ENCODE peak calls at places on chromosome 13, in ten cellular contexts. C is midbrain; G is progenitor cell of endocrine pancreas; F is Caco-2; A is activated T-cell treated with anti-CD3 and anti-CD28 coated beads for 1 hour; O is T-cell; S is activated CD8-positive, alpha-beta memory T cell treated with anti-CD3 and anti-CD28 coated beads for 1 hour; Z is epithelial cell of esophagus; Q is GM20000; D is SJSA1. B is an unnamed sample.

GRCh38 chr13:105925496-105925895 is 610.0 kb downstream of the EFNB2 start:
- DNase-seq in C (no peak), G (no peak), F (no peak), A (no peak), O (no peak), S (no peak), Z (peak; percentile 98), Q (no peak), D (no peak), B (no peak)

GRCh38 chr13:42660367-42660965 is 86.5 kb downstream of the TNFSF11 start:
- DNase-seq in C (no peak), G (no peak), F (no peak), A (no peak), O (no peak), S (no peak), Z (peak; percentile 50), Q (no peak), D (no peak), B (no peak)

GRCh38 chr13:112443191-112444000 is 67.2 kb downstream of the SPACA7 start:
- DNase-seq in C (no peak), G (no peak), F (peak; percentile 32), A (no peak), O (no peak), S (no peak), Z (no peak), Q (no peak), D (peak; percentile 52), B (no peak)

GRCh38 chr13:35747594-35747993 is 271.1 kb upstream of the MAB21L1 start:
- DNase-seq in C (no peak), G (no peak), F (no peak), A (no peak), O (no peak), S (no peak), Z (no peak), Q (no peak), D (no peak), B (no peak)

GRCh38 chr13:34678154-34678553 is 263.9 kb upstream of the NBEA start:
- DNase-seq in C (no peak), G (no peak), F (no peak), A (no peak), O (no peak), S (no peak), Z (peak; percentile 75), Q (no peak), D (peak; percentile 40), B (no peak)

GRCh38 chr13:94662274-94662945 is 49.9 kb downstream of the SOX21 start:
- DNase-seq in C (no peak), G (no peak), F (no peak), A (no peak), O (no peak), S (no peak), Z (no peak), Q (no peak), D (no peak), B (no peak)

GRCh38 chr13:23928985-23929384 is 31.7 kb upstream of the C1QTNF9B start:
- DNase-seq in C (no peak), G (no peak), F (no peak), A (no peak), O (no peak), S (no peak), Z (peak; percentile 78), Q (no peak), D (no peak), B (no peak)

GRCh38 chr13:40490086-40490723 is 176.2 kb downstream of the FOXO1 start:
- DNase-seq in C (no peak), G (no peak), F (no peak), A (peak; percentile 49), O (peak; percentile 53), S (peak; percentile 27), Z (peak; percentile 23), Q (no peak), D (no peak), B (no peak)

GRCh38 chr13:37209621-37210020 is 104.2 kb upstream of the CSNK1A1L start:
- DNase-seq in C (no peak), G (no peak), F (no peak), A (no peak), O (no peak), S (no peak), Z (no peak), Q (no peak), D (no peak), B (no peak)

GRCh38 chr13:27744861-27745260 is 47.4 kb upstream of the GSX1 start:
- DNase-seq in C (no peak), G (no peak), F (no peak), A (no peak), O (no peak), S (no peak), Z (no peak), Q (no peak), D (no peak), B (no peak)

GRCh38 chr13:97211986-97212385 is 10.1 kb upstream of the MBNL2 start:
- DNase-seq in C (peak; percentile 75), G (no peak), F (no peak), A (no peak), O (no peak), S (no peak), Z (no peak), Q (no peak), D (no peak), B (no peak)

GRCh38 chr13:37348916-37349653 is 243.6 kb upstream of the CSNK1A1L start:
- DNase-seq in C (no peak), G (no peak), F (no peak), A (no peak), O (no peak), S (no peak), Z (no peak), Q (no peak), D (no peak), B (no peak)

GRCh38 chr13:52848455-52849190 is at the start of gene PCDH8:
- DNase-seq in C (no peak), G (peak; percentile 55), F (no peak), A (no peak), O (no peak), S (no peak), Z (no peak), Q (no peak), D (no peak), B (no peak)

GRCh38 chr13:51584731-51585191 is 499 bp downstream of the WDFY2 start:
- DNase-seq in C (no peak), G (peak; percentile 53), F (peak; percentile 78), A (peak; percentile 51), O (peak; percentile 59), S (peak; percentile 49), Z (peak; percentile 90), Q (peak; percentile 70), D (peak; percentile 50), B (no peak)

GRCh38 chr13:113628291-113629270 is 29.4 kb downstream of the ATP4B start:
- DNase-seq in C (no peak), G (no peak), F (no peak), A (no peak), O (no peak), S (no peak), Z (peak; percentile 42), Q (no peak), D (no peak), B (no peak)

GRCh38 chr13:92963029-92963428 is 263.6 kb upstream of the GPC6 start:
- DNase-seq in C (no peak), G (no peak), F (no peak), A (no peak), O (no peak), S (no peak), Z (peak; percentile 16), Q (no peak), D (no peak), B (no peak)

GRCh38 chr13:108326318-108326717 is 56.8 kb downstream of the TNFSF13B start:
- DNase-seq in C (no peak), G (no peak), F (no peak), A (no peak), O (no peak), S (no peak), Z (peak; percentile 2), Q (peak; percentile 9), D (no peak), B (no peak)

GRCh38 chr13:98879965-98880364 is 97.9 kb downstream of the DOCK9 start:
- DNase-seq in C (no peak), G (no peak), F (no peak), A (no peak), O (no peak), S (no peak), Z (no peak), Q (no peak), D (peak; percentile 68), B (no peak)

GRCh38 chr13:77810430-77810829 is 108.2 kb downstream of the EDNRB start:
- DNase-seq in C (peak; percentile 9), G (no peak), F (no peak), A (no peak), O (no peak), S (no peak), Z (peak; percentile 10), Q (peak; percentile 21), D (no peak), B (no peak)

GRCh38 chr13:111210945-111211469 is 95.9 kb downstream of the ARHGEF7 start:
- DNase-seq in C (peak; percentile 15), G (no peak), F (no peak), A (no peak), O (no peak), S (no peak), Z (no peak), Q (no peak), D (no peak), B (no peak)

GRCh38 chr13:111122056-111122455 is 6.9 kb downstream of the ARHGEF7 start:
- DNase-seq in C (no peak), G (no peak), F (no peak), A (no peak), O (no peak), S (no peak), Z (no peak), Q (no peak), D (no peak), B (no peak)

GRCh38 chr13:82292334-82292733 is 1589.9 kb downstream of the SLITRK1 start:
- DNase-seq in C (no peak), G (no peak), F (no peak), A (no peak), O (no peak), S (no peak), Z (no peak), Q (no peak), D (no peak), B (no peak)

GRCh38 chr13:40394304-40394983 is 272.0 kb downstream of the FOXO1 start:
- DNase-seq in C (no peak), G (no peak), F (no peak), A (no peak), O (no peak), S (no peak), Z (peak; percentile 52), Q (no peak), D (no peak), B (no peak)

GRCh38 chr13:41533676-41534075 is 76.3 kb downstream of the RGCC start:
- DNase-seq in C (no peak), G (no peak), F (no peak), A (no peak), O (no peak), S (no peak), Z (no peak), Q (no peak), D (no peak), B (no peak)

GRCh38 chr13:46804391-46804815 is 7.4 kb upstream of the ESD start:
- DNase-seq in C (no peak), G (no peak), F (no peak), A (no peak), O (no peak), S (no peak), Z (peak; percentile 97), Q (no peak), D (peak; percentile 74), B (no peak)

GRCh38 chr13:74251778-74252519 is 117.7 kb upstream of the KLF12 start:
- DNase-seq in C (no peak), G (no peak), F (no peak), A (no peak), O (no peak), S (no peak), Z (peak; percentile 37), Q (no peak), D (no peak), B (no peak)

GRCh38 chr13:94858856-94859811 is 146.8 kb upstream of the SOX21 start:
- DNase-seq in C (peak; percentile 51), G (no peak), F (no peak), A (no peak), O (no peak), S (no peak), Z (no peak), Q (no peak), D (no peak), B (peak; percentile 24)

GRCh38 chr13:35342440-35342839 is 134.0 kb downstream of the MAB21L1 start:
- DNase-seq in C (no peak), G (no peak), F (no peak), A (no peak), O (no peak), S (no peak), Z (no peak), Q (no peak), D (no peak), B (no peak)